ENCODE peak calls at places on chromosomes 3 and 15, in five cellular contexts. Q is mesendoderm, J is upper lobe of left lung, H is mucosa of descending colon, V is WERI-Rb-1. A is an unnamed sample.
A peak's percentile ranks its signal among the peaks of the same experiment; 100 is the strongest.

GRCh38 chr15:82571722-82572222 is 31.5 kb upstream of the RPS17 start:
- DNase-seq in J (peak; percentile 41), V (peak; percentile 80), Q (peak; percentile 87), H (peak; percentile 58), A (peak; percentile 42)

GRCh38 chr3:77329161-77329560 is 289.3 kb downstream of the ROBO2 start:
- DNase-seq in J (no peak), V (no peak), Q (no peak), H (no peak), A (no peak)

GRCh38 chr15:64599716-64600115 is 139.3 kb downstream of the ZNF609 start:
- DNase-seq in H (no peak), V (no peak), J (no peak), Q (no peak), A (no peak)

GRCh38 chr3:134666466-134666865 is 15.6 kb upstream of the KY start:
- DNase-seq in Q (no peak), J (no peak), H (no peak), V (no peak), A (no peak)

GRCh38 chr3:168881804-168882203 is 781.7 kb downstream of the MECOM start:
- DNase-seq in Q (no peak), H (no peak), V (no peak), J (no peak), A (no peak)

GRCh38 chr3:71228156-71228885 is 355.2 kb downstream of the FOXP1 start:
- DNase-seq in H (no peak), Q (no peak), V (no peak), J (no peak), A (no peak)

GRCh38 chr3:68009865-68010264 is 355.5 kb upstream of the SUCLG2 start:
- DNase-seq in Q (no peak), J (no peak), H (no peak), V (no peak), A (no peak)

GRCh38 chr15:90327313-90327712 is 24.8 kb upstream of the ZNF774 start:
- DNase-seq in V (no peak), J (no peak), Q (no peak), H (no peak), A (no peak)

GRCh38 chr3:139355502-139355901 is 11.7 kb downstream of the MRPS22 start:
- DNase-seq in H (no peak), J (no peak), V (peak; percentile 70), Q (no peak), A (no peak)

GRCh38 chr15:42723068-42723467 is 13.9 kb downstream of the CDAN1 start:
- DNase-seq in J (no peak), H (no peak), Q (peak; percentile 18), V (no peak), A (no peak)

GRCh38 chr3:108091498-108092259 is 848 bp upstream of the CD47 start:
- DNase-seq in J (no peak), H (no peak), V (no peak), Q (peak; percentile 43), A (no peak)

GRCh38 chr3:194877311-194878119 is 191.8 kb downstream of the FAM43A start:
- DNase-seq in V (no peak), J (no peak), Q (no peak), H (no peak), A (no peak)

GRCh38 chr3:124928333-124929202 is 6.0 kb downstream of the MUC13 start:
- DNase-seq in Q (peak; percentile 61), V (peak; percentile 64), J (peak; percentile 65), H (no peak), A (peak; percentile 85)

GRCh38 chr15:69380100-69380725 is 33.9 kb upstream of the KIF23 start:
- DNase-seq in V (peak; percentile 44), Q (peak; percentile 74), H (no peak), J (no peak), A (no peak)

GRCh38 chr3:177835008-177835407 is 637.7 kb upstream of the TBL1XR1 start:
- DNase-seq in Q (no peak), V (peak; percentile 91), J (no peak), H (no peak), A (peak; percentile 44)

GRCh38 chr15:40069178-40070165 is 30.5 kb upstream of the SRP14 start:
- DNase-seq in H (peak; percentile 95), J (peak; percentile 95), V (no peak), Q (peak; percentile 77), A (peak; percentile 94)

GRCh38 chr3:72154391-72155300 is 369.7 kb upstream of the PROK2 start:
- DNase-seq in J (no peak), V (no peak), H (no peak), Q (no peak), A (no peak)

GRCh38 chr3:76405196-76405595 is 619.8 kb upstream of the ZNF717 start:
- DNase-seq in Q (no peak), V (no peak), H (no peak), J (no peak), A (no peak)

GRCh38 chr3:36796896-36797295 is 32.5 kb upstream of the DCLK3 start:
- DNase-seq in J (no peak), V (no peak), H (no peak), Q (no peak), A (no peak)

GRCh38 chr3:117141821-117142220 is 432.2 kb downstream of the TUSC7 start:
- DNase-seq in J (no peak), H (no peak), V (no peak), Q (no peak), A (no peak)

GRCh38 chr3:71380096-71380495 is 203.4 kb downstream of the FOXP1 start:
- DNase-seq in J (no peak), H (no peak), Q (peak; percentile 66), V (no peak), A (no peak)

GRCh38 chr3:119681279-119681678 is 4.1 kb upstream of the COX17 start:
- DNase-seq in H (no peak), J (no peak), Q (peak; percentile 49), V (no peak), A (peak; percentile 53)

GRCh38 chr15:45616901-45617323 is 17.9 kb upstream of the SQOR start:
- DNase-seq in H (no peak), V (no peak), J (no peak), Q (peak; percentile 30), A (no peak)

GRCh38 chr15:52336530-52336929 is 40.9 kb upstream of the MYO5C start:
- DNase-seq in Q (no peak), V (peak; percentile 26), J (no peak), H (no peak), A (no peak)

GRCh38 chr15:82159922-82160321 is 102.6 kb downstream of the EFL1 start:
- DNase-seq in Q (peak; percentile 78), J (no peak), V (no peak), H (no peak), A (peak; percentile 46)

GRCh38 chr15:101250331-101250730 is 1.5 kb downstream of the CHSY1 start:
- DNase-seq in V (no peak), H (no peak), J (no peak), Q (no peak), A (no peak)

GRCh38 chr3:28867836-28868235 is 413.0 kb upstream of the RBMS3 start:
- DNase-seq in Q (no peak), V (no peak), J (no peak), H (no peak), A (peak; percentile 89)

GRCh38 chr3:100865442-100865841 is 127.8 kb downstream of the ABI3BP start:
- DNase-seq in H (no peak), Q (no peak), J (peak; percentile 30), V (no peak), A (no peak)

DNA sequence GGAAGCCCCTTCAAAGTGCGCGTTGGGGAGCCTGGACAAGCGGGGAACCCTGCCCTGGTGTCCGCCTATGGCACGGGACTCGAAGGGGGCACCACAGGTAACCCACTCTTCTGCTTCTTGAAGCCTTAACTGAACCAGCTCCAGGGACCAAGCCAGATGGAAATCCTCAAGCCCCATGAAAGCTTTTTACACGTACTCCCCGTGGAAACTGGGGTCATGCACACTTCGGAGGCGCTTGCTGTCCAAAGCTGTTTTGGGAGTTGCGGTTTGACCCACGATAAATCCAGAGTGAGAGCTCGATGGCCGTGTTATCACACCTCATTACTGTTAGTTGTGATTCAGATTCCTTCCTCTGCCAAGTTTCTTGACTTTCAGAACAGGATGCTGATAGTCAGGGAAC is 47.5 kb downstream of the DNASE1L3 start:
- DNase-seq in Q (no peak), V (no peak), J (no peak), H (no peak), A (no peak)
- H3K36me3 ChIP-seq in Q (peaks cover 9% of the 10 kb centered on the region), V (no peaks in the 10 kb centered on the region), J (peaks cover 49% of the 10 kb centered on the region), H (peaks cover 6% of the 10 kb centered on the region), A (no peaks in the 10 kb centered on the region)

GRCh38 chr3:14328422-14328821 is 74.0 kb upstream of the SLC6A6 start:
- DNase-seq in H (no peak), V (no peak), Q (no peak), J (no peak), A (no peak)
- H3K36me3 ChIP-seq in H (no peaks in the 10 kb centered on the region), V (no peaks in the 10 kb centered on the region), Q (no peaks in the 10 kb centered on the region), J (no peaks in the 10 kb centered on the region), A (no peaks in the 10 kb centered on the region)

GRCh38 chr3:13338231-13338630 is 81.9 kb downstream of the NUP210 start:
- DNase-seq in H (no peak), J (no peak), V (no peak), Q (peak; percentile 14), A (no peak)

GRCh38 chr3:13335062-13335461 is 85.1 kb downstream of the NUP210 start:
- DNase-seq in H (no peak), J (no peak), V (no peak), Q (no peak), A (no peak)

GRCh38 chr3:13338996-13339395 is 81.1 kb downstream of the NUP210 start:
- DNase-seq in Q (no peak), H (no peak), J (no peak), V (no peak), A (no peak)

GRCh38 chr3:13335503-13335902 is 84.6 kb downstream of the NUP210 start:
- DNase-seq in H (no peak), J (no peak), Q (no peak), V (no peak), A (no peak)

DNA sequence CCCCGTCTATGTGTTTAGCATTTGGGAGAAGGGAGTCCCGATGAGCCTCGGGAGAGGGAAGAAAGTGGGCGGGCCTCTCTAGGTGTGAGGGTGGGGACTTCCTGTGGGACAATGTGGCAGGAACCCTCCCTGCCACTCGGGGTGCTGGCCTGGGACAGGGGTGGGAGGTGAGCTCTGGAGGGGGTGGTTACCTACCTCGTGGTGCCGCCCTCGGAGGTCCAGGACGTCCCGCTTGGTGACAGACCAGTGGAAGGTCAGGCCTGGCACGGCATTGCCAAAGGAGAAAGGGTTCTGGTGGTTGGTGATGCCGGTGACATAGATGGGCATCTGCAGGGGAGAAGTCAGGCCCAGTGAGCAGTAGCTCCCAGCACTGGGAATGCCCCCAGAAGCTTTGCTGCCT is 83.5 kb downstream of the NUP210 start:
- DNase-seq in Q (no peak), H (no peak), J (no peak), V (no peak), A (no peak)
- H3K36me3 ChIP-seq in Q (no peaks in the 10 kb centered on the region), H (no peaks in the 10 kb centered on the region), J (peaks cover 27% of the 10 kb centered on the region), V (peaks cover 73% of the 10 kb centered on the region), A (no peaks in the 10 kb centered on the region)

DNA sequence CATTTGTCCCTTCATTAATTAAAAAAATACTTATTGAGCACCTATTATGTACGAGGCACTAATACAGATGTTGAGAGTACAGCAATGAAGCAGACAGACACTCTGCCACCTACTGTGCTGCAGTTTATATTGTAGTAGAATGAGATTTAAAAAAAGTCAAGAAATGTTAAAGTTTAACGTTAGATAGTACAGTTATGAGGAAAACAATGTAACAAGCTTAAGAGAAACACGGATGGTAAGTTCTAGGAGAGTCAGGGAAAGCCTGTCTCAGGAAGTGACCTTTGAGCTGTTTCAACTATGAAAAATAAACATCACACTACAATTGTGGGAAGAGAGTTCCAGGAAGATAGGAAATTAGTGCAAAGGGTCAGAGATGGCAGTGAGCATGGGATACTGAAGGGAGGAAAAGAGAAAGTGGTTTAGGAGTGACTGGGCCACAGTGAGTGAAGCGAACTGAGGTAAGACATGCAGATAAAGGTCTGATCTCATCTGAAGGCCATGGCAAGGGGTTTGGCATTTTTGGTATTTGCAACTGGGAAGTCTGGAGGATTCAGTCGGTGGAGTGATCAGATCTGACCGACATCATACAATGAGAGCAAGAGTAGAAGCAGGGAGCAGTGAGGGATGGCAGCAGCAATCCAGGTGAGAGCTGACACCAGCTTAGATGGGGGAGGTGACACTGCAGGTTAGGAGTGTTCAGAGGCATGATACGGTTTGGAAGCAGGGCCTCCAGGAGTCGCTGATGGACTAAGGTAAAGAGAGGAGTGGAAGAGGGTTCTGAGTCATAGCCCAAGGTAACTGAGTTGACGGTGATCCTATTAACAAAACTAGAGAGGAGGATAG is 28.5 kb downstream of the PLSCR4 start:
- DNase-seq in Q (peak; percentile 92), H (no peak), J (no peak), V (no peak), A (no peak)
- H3K36me3 ChIP-seq in Q (no peaks in the 10 kb centered on the region), H (no peaks in the 10 kb centered on the region), J (peaks cover 3% of the 10 kb centered on the region), V (no peaks in the 10 kb centered on the region), A (no peaks in the 10 kb centered on the region)

A was measured in SJCRH30.